ENCODE peak calls at places on chromosomes 7 and 10, in five cellular contexts. One of them, this sample, is unnamed.

GRCh38 chr10:75650648-75651047 is 219.2 kb downstream of the LRMDA start:
- DNase-seq in stimulated activated CD4-positive, alpha-beta T cell treated with anti-CD3 and anti-CD28 coated beads, Interleukin-15, amount 100 ng/mL, for 1 hour: no peak
- DNase-seq in naive B cell: no peak
- DNase-seq in stimulated activated CD8-positive, alpha-beta memory T cell treated with anti-CD3 and anti-CD28 coated beads, Interleukin-7, amount 100 ng/mL, for 4 hours: no peak
- DNase-seq in left cardiac atrium: no peak
- DNase-seq in this sample: no peak

GRCh38 chr10:131723601-131724530 is 176.9 kb upstream of the PPP2R2D start:
- DNase-seq in stimulated activated CD4-positive, alpha-beta T cell treated with anti-CD3 and anti-CD28 coated beads, Interleukin-15, amount 100 ng/mL, for 1 hour: no peak
- DNase-seq in naive B cell: no peak
- DNase-seq in stimulated activated CD8-positive, alpha-beta memory T cell treated with anti-CD3 and anti-CD28 coated beads, Interleukin-7, amount 100 ng/mL, for 4 hours: no peak
- DNase-seq in left cardiac atrium: no peak
- DNase-seq in this sample: no peak

GRCh38 chr7:89771003-89771636 is 383.1 kb upstream of the STEAP1 start:
- DNase-seq in stimulated activated CD4-positive, alpha-beta T cell treated with anti-CD3 and anti-CD28 coated beads, Interleukin-15, amount 100 ng/mL, for 1 hour: no peak
- DNase-seq in naive B cell: no peak
- DNase-seq in stimulated activated CD8-positive, alpha-beta memory T cell treated with anti-CD3 and anti-CD28 coated beads, Interleukin-7, amount 100 ng/mL, for 4 hours: no peak
- DNase-seq in left cardiac atrium: no peak
- DNase-seq in this sample: no peak

GRCh38 chr10:22894714-22895113 is 33.1 kb upstream of the ARMC3 start:
- DNase-seq in stimulated activated CD4-positive, alpha-beta T cell treated with anti-CD3 and anti-CD28 coated beads, Interleukin-15, amount 100 ng/mL, for 1 hour: no peak
- DNase-seq in naive B cell: no peak
- DNase-seq in stimulated activated CD8-positive, alpha-beta memory T cell treated with anti-CD3 and anti-CD28 coated beads, Interleukin-7, amount 100 ng/mL, for 4 hours: no peak
- DNase-seq in left cardiac atrium: no peak
- DNase-seq in this sample: no peak

GRCh38 chr7:21942955-21943354 is 2.7 kb downstream of the CDCA7L start:
- DNase-seq in stimulated activated CD4-positive, alpha-beta T cell treated with anti-CD3 and anti-CD28 coated beads, Interleukin-15, amount 100 ng/mL, for 1 hour: no peak
- DNase-seq in naive B cell: no peak
- DNase-seq in stimulated activated CD8-positive, alpha-beta memory T cell treated with anti-CD3 and anti-CD28 coated beads, Interleukin-7, amount 100 ng/mL, for 4 hours: no peak
- DNase-seq in left cardiac atrium: no peak
- DNase-seq in this sample: no peak

GRCh38 chr7:1357601-1358271 is 101.5 kb downstream of the MICALL2 start:
- DNase-seq in stimulated activated CD4-positive, alpha-beta T cell treated with anti-CD3 and anti-CD28 coated beads, Interleukin-15, amount 100 ng/mL, for 1 hour: no peak
- DNase-seq in naive B cell: no peak
- DNase-seq in stimulated activated CD8-positive, alpha-beta memory T cell treated with anti-CD3 and anti-CD28 coated beads, Interleukin-7, amount 100 ng/mL, for 4 hours: no peak
- DNase-seq in left cardiac atrium: no peak
- DNase-seq in this sample: no peak

GRCh38 chr7:23394828-23395227 is 75.5 kb downstream of the IGF2BP3 start:
- DNase-seq in stimulated activated CD4-positive, alpha-beta T cell treated with anti-CD3 and anti-CD28 coated beads, Interleukin-15, amount 100 ng/mL, for 1 hour: no peak
- DNase-seq in naive B cell: no peak
- DNase-seq in stimulated activated CD8-positive, alpha-beta memory T cell treated with anti-CD3 and anti-CD28 coated beads, Interleukin-7, amount 100 ng/mL, for 4 hours: no peak
- DNase-seq in left cardiac atrium: no peak
- DNase-seq in this sample: no peak

GRCh38 chr7:94444808-94445207 is 50.1 kb downstream of the COL1A2 start:
- DNase-seq in stimulated activated CD4-positive, alpha-beta T cell treated with anti-CD3 and anti-CD28 coated beads, Interleukin-15, amount 100 ng/mL, for 1 hour: no peak
- DNase-seq in naive B cell: no peak
- DNase-seq in stimulated activated CD8-positive, alpha-beta memory T cell treated with anti-CD3 and anti-CD28 coated beads, Interleukin-7, amount 100 ng/mL, for 4 hours: no peak
- DNase-seq in left cardiac atrium: no peak
- DNase-seq in this sample: no peak

GRCh38 chr7:130286881-130287280 is 6.1 kb upstream of the CPA4 start:
- DNase-seq in stimulated activated CD4-positive, alpha-beta T cell treated with anti-CD3 and anti-CD28 coated beads, Interleukin-15, amount 100 ng/mL, for 1 hour: no peak
- DNase-seq in naive B cell: no peak
- DNase-seq in stimulated activated CD8-positive, alpha-beta memory T cell treated with anti-CD3 and anti-CD28 coated beads, Interleukin-7, amount 100 ng/mL, for 4 hours: no peak
- DNase-seq in left cardiac atrium: no peak
- DNase-seq in this sample: no peak

GRCh38 chr7:134327896-134328295 is 11.2 kb upstream of the SLC35B4 start:
- DNase-seq in stimulated activated CD4-positive, alpha-beta T cell treated with anti-CD3 and anti-CD28 coated beads, Interleukin-15, amount 100 ng/mL, for 1 hour: peak; percentile 4
- DNase-seq in naive B cell: peak; percentile 56
- DNase-seq in stimulated activated CD8-positive, alpha-beta memory T cell treated with anti-CD3 and anti-CD28 coated beads, Interleukin-7, amount 100 ng/mL, for 4 hours: peak; percentile 16
- DNase-seq in left cardiac atrium: peak; percentile 26
- DNase-seq in this sample: no peak

GRCh38 chr10:24034571-24034970 is 174.4 kb upstream of the KIAA1217 start:
- DNase-seq in stimulated activated CD4-positive, alpha-beta T cell treated with anti-CD3 and anti-CD28 coated beads, Interleukin-15, amount 100 ng/mL, for 1 hour: no peak
- DNase-seq in naive B cell: no peak
- DNase-seq in stimulated activated CD8-positive, alpha-beta memory T cell treated with anti-CD3 and anti-CD28 coated beads, Interleukin-7, amount 100 ng/mL, for 4 hours: no peak
- DNase-seq in left cardiac atrium: no peak
- DNase-seq in this sample: no peak

GRCh38 chr10:74672430-74672829 is 154.0 kb upstream of the KAT6B start:
- DNase-seq in stimulated activated CD4-positive, alpha-beta T cell treated with anti-CD3 and anti-CD28 coated beads, Interleukin-15, amount 100 ng/mL, for 1 hour: no peak
- DNase-seq in naive B cell: no peak
- DNase-seq in stimulated activated CD8-positive, alpha-beta memory T cell treated with anti-CD3 and anti-CD28 coated beads, Interleukin-7, amount 100 ng/mL, for 4 hours: no peak
- DNase-seq in left cardiac atrium: no peak
- DNase-seq in this sample: no peak

This sample was measured in cerebellum.